ENCODE peak calls at places on chromosomes 11 and 22, in ten cellular contexts. A is activated T-cell treated with anti-CD3 and anti-CD28 coated beads for 1 hour; X is right atrium auricular region; J is left ventricle myocardium inferior; F is EL; I is fibroblast of pulmonary artery; S is RCC 7860; T is adipocyte; L is stimulated activated CD4-positive, alpha-beta T cell treated with anti-CD3 and anti-CD28 coated beads, Interleukin-1b, Interleukin-23, amount 100 ng/mL, for 48 hours; U is GM23338. G is an unnamed sample.

GRCh38 chr11:109236696-109237095 is 185.3 kb upstream of the C11orf87 start:
- DNase-seq in A (no peak), X (no peak), J (no peak), F (no peak), I (peak; percentile 3), S (peak; percentile 83), T (no peak), L (no peak), U (no peak), G (no peak)

GRCh38 chr11:13831707-13832106 is 130.8 kb upstream of the SPON1 start:
- DNase-seq in A (no peak), X (no peak), J (no peak), F (no peak), I (no peak), S (no peak), T (no peak), L (no peak), U (no peak), G (no peak)

GRCh38 chr22:38866399-38867123 is 5.5 kb downstream of the CBX6 start:
- DNase-seq in A (no peak), X (no peak), J (no peak), F (no peak), I (no peak), S (no peak), T (no peak), L (no peak), U (peak; percentile 95), G (no peak)

GRCh38 chr22:46023558-46023981 is 46.6 kb upstream of the WNT7B start:
- DNase-seq in A (no peak), X (no peak), J (peak; percentile 15), F (peak; percentile 64), I (peak; percentile 63), S (no peak), T (no peak), L (no peak), U (no peak), G (no peak)

GRCh38 chr11:29231991-29232390 is 784.8 kb downstream of the KCNA4 start:
- DNase-seq in A (no peak), X (no peak), J (no peak), F (no peak), I (peak; percentile 22), S (no peak), T (no peak), L (no peak), U (no peak), G (no peak)

GRCh38 chr11:19316434-19316833 is 75.7 kb upstream of the E2F8 start:
- DNase-seq in A (no peak), X (peak; percentile 76), J (peak; percentile 53), F (no peak), I (peak; percentile 38), S (no peak), T (no peak), L (no peak), U (no peak), G (no peak)

GRCh38 chr11:67652965-67653845 is 2.7 kb upstream of the ACY3 start:
- DNase-seq in A (no peak), X (no peak), J (no peak), F (no peak), I (no peak), S (no peak), T (no peak), L (no peak), U (no peak), G (no peak)

GRCh38 chr11:74532496-74533246 is 39.1 kb upstream of the LIPT2 start:
- DNase-seq in A (no peak), X (no peak), J (no peak), F (no peak), I (no peak), S (no peak), T (no peak), L (no peak), U (peak; percentile 9), G (no peak)

GRCh38 chr11:1771700-1772099 is 8.0 kb upstream of the CTSD start:
- DNase-seq in A (no peak), X (no peak), J (no peak), F (peak; percentile 31), I (peak; percentile 88), S (no peak), T (peak; percentile 79), L (no peak), U (no peak), G (no peak)

GRCh38 chr11:115920087-115920461 is 415.9 kb upstream of the CADM1 start:
- DNase-seq in A (no peak), X (no peak), J (no peak), F (no peak), I (no peak), S (peak; percentile 88), T (no peak), L (no peak), U (no peak), G (no peak)

GRCh38 chr11:126925321-126926093 is 75.1 kb downstream of the KIRREL3 start:
- DNase-seq in A (no peak), X (no peak), J (no peak), F (no peak), I (no peak), S (no peak), T (no peak), L (no peak), U (no peak), G (no peak)